ENCODE peak calls at places on chromosomes 16 and 17, in five cellular contexts. One of them, this sample, is unnamed.

GRCh38 chr17:10127819-10128375 is 70.5 kb downstream of the GAS7 start:
- DNase-seq in neural progenitor cell: peak; percentile 73
- DNase-seq in OCI-LY7: no peak
- DNase-seq in GM23248: peak; percentile 98
- DNase-seq in hepatocyte: peak; percentile 88
- DNase-seq in this sample: no peak

GRCh38 chr16:12340151-12340733 is 363.7 kb downstream of the SNX29 start:
- DNase-seq in GM23248: peak; percentile 85
- DNase-seq in OCI-LY7: peak; percentile 67
- DNase-seq in hepatocyte: peak; percentile 69
- DNase-seq in neural progenitor cell: peak; percentile 64
- DNase-seq in this sample: no peak

GRCh38 chr17:1180958-1181768 is 1.4 kb upstream of the ABR start:
- DNase-seq in OCI-LY7: peak; percentile 95
- DNase-seq in hepatocyte: no peak
- DNase-seq in GM23248: no peak
- DNase-seq in neural progenitor cell: peak; percentile 70
- DNase-seq in this sample: no peak

GRCh38 chr16:2768403-2769089 is 8.5 kb downstream of the ELOB start:
- DNase-seq in GM23248: no peak
- DNase-seq in hepatocyte: no peak
- DNase-seq in neural progenitor cell: no peak
- DNase-seq in OCI-LY7: no peak
- DNase-seq in this sample: no peak

GRCh38 chr16:1990336-1991134 is 765 bp downstream of the SYNGR3 start:
- DNase-seq in GM23248: no peak
- DNase-seq in neural progenitor cell: peak; percentile 86
- DNase-seq in OCI-LY7: peak; percentile 58
- DNase-seq in hepatocyte: peak; percentile 78
- DNase-seq in this sample: peak; percentile 82

GRCh38 chr16:87707097-87707496 is 58.7 kb downstream of the KLHDC4 start:
- DNase-seq in neural progenitor cell: peak; percentile 52
- DNase-seq in GM23248: no peak
- DNase-seq in OCI-LY7: no peak
- DNase-seq in hepatocyte: no peak
- DNase-seq in this sample: no peak

GRCh38 chr16:88968589-88969280 is 8.3 kb downstream of the CBFA2T3 start:
- DNase-seq in neural progenitor cell: no peak
- DNase-seq in hepatocyte: no peak
- DNase-seq in GM23248: no peak
- DNase-seq in OCI-LY7: peak; percentile 44
- DNase-seq in this sample: no peak

GRCh38 chr17:40071720-40072480 is 9.1 kb downstream of the THRA start:
- DNase-seq in OCI-LY7: no peak
- DNase-seq in hepatocyte: peak; percentile 72
- DNase-seq in neural progenitor cell: no peak
- DNase-seq in GM23248: peak; percentile 51
- DNase-seq in this sample: peak; percentile 79

GRCh38 chr17:79360196-79360595 is 250.7 kb downstream of the RBFOX3 start:
- DNase-seq in OCI-LY7: no peak
- DNase-seq in hepatocyte: no peak
- DNase-seq in GM23248: no peak
- DNase-seq in neural progenitor cell: no peak
- DNase-seq in this sample: no peak

GRCh38 chr16:85156869-85157268 is 44.6 kb upstream of the CIBAR2 start:
- DNase-seq in OCI-LY7: no peak
- DNase-seq in neural progenitor cell: no peak
- DNase-seq in GM23248: no peak
- DNase-seq in hepatocyte: no peak
- DNase-seq in this sample: no peak

GRCh38 chr17:7807206-7807605 is 26.8 kb upstream of the KDM6B start:
- DNase-seq in neural progenitor cell: no peak
- DNase-seq in GM23248: no peak
- DNase-seq in hepatocyte: no peak
- DNase-seq in OCI-LY7: no peak
- DNase-seq in this sample: no peak

GRCh38 chr16:67198238-67198734 is 645 bp upstream of the ELMO3 start:
- DNase-seq in hepatocyte: no peak
- DNase-seq in OCI-LY7: peak; percentile 35
- DNase-seq in neural progenitor cell: peak; percentile 53
- DNase-seq in GM23248: peak; percentile 65
- DNase-seq in this sample: peak; percentile 81

GRCh38 chr16:27579086-27579980 is 29.4 kb downstream of the KATNIP start:
- DNase-seq in hepatocyte: no peak
- DNase-seq in neural progenitor cell: no peak
- DNase-seq in GM23248: peak; percentile 6
- DNase-seq in OCI-LY7: no peak
- DNase-seq in this sample: no peak

GRCh38 chr17:50325906-50326305 is 20.0 kb upstream of the XYLT2 start:
- DNase-seq in OCI-LY7: no peak
- DNase-seq in neural progenitor cell: no peak
- DNase-seq in GM23248: no peak
- DNase-seq in hepatocyte: no peak
- DNase-seq in this sample: no peak

GRCh38 chr17:45346255-45347015 is 29.6 kb upstream of the MAP3K14 start:
- DNase-seq in OCI-LY7: no peak
- DNase-seq in GM23248: peak; percentile 58
- DNase-seq in neural progenitor cell: no peak
- DNase-seq in hepatocyte: no peak
- DNase-seq in this sample: no peak

GRCh38 chr17:65052585-65052984 is 4.0 kb downstream of the GNA13 start:
- DNase-seq in hepatocyte: no peak
- DNase-seq in GM23248: no peak
- DNase-seq in OCI-LY7: no peak
- DNase-seq in neural progenitor cell: no peak
- DNase-seq in this sample: no peak

GRCh38 chr16:74760007-74760767 is 14.4 kb downstream of the FA2H start:
- DNase-seq in GM23248: peak; percentile 39
- DNase-seq in OCI-LY7: no peak
- DNase-seq in hepatocyte: no peak
- DNase-seq in neural progenitor cell: no peak
- DNase-seq in this sample: no peak

GRCh38 chr17:15263206-15263579 is 1.9 kb downstream of the PMP22 start:
- DNase-seq in OCI-LY7: no peak
- DNase-seq in neural progenitor cell: peak; percentile 73
- DNase-seq in GM23248: peak; percentile 94
- DNase-seq in hepatocyte: peak; percentile 77
- DNase-seq in this sample: peak; percentile 72

GRCh38 chr16:88824256-88825077 is 12.7 kb upstream of the APRT start:
- DNase-seq in neural progenitor cell: no peak
- DNase-seq in OCI-LY7: no peak
- DNase-seq in GM23248: no peak
- DNase-seq in hepatocyte: no peak
- DNase-seq in this sample: no peak

GRCh38 chr17:78820841-78821240 is 19.8 kb downstream of the USP36 start:
- DNase-seq in hepatocyte: no peak
- DNase-seq in OCI-LY7: no peak
- DNase-seq in GM23248: no peak
- DNase-seq in neural progenitor cell: no peak
- DNase-seq in this sample: no peak

GRCh38 chr17:76018340-76018680 is 8.8 kb downstream of the EVPL start:
- DNase-seq in OCI-LY7: no peak
- DNase-seq in hepatocyte: no peak
- DNase-seq in neural progenitor cell: no peak
- DNase-seq in GM23248: no peak
- DNase-seq in this sample: peak; percentile 61

GRCh38 chr17:3904486-3904885 is 11.6 kb upstream of the CAMKK1 start:
- DNase-seq in OCI-LY7: no peak
- DNase-seq in GM23248: no peak
- DNase-seq in neural progenitor cell: no peak
- DNase-seq in hepatocyte: no peak
- DNase-seq in this sample: no peak

GRCh38 chr17:63545302-63545928 is 4.9 kb upstream of the DCAF7 start:
- DNase-seq in GM23248: no peak
- DNase-seq in neural progenitor cell: no peak
- DNase-seq in hepatocyte: peak; percentile 2
- DNase-seq in OCI-LY7: no peak
- DNase-seq in this sample: peak; percentile 27

GRCh38 chr17:57440522-57441269 is 184.4 kb downstream of the MSI2 start:
- DNase-seq in OCI-LY7: peak; percentile 66
- DNase-seq in GM23248: peak; percentile 78
- DNase-seq in hepatocyte: peak; percentile 78
- DNase-seq in neural progenitor cell: peak; percentile 81
- DNase-seq in this sample: peak; percentile 82

GRCh38 chr16:51041546-51041945 is 109.5 kb downstream of the SALL1 start:
- DNase-seq in hepatocyte: no peak
- DNase-seq in neural progenitor cell: no peak
- DNase-seq in OCI-LY7: no peak
- DNase-seq in GM23248: no peak
- DNase-seq in this sample: no peak

GRCh38 chr17:46013502-46014165 is 14.6 kb downstream of the STH start:
- DNase-seq in GM23248: peak; percentile 87
- DNase-seq in OCI-LY7: no peak
- DNase-seq in neural progenitor cell: peak; percentile 40
- DNase-seq in hepatocyte: no peak
- DNase-seq in this sample: peak; percentile 65

GRCh38 chr17:80082403-80083135 is 18.8 kb upstream of the GAA start:
- DNase-seq in OCI-LY7: peak; percentile 85
- DNase-seq in neural progenitor cell: peak; percentile 86
- DNase-seq in hepatocyte: peak; percentile 86
- DNase-seq in GM23248: peak; percentile 81
- DNase-seq in this sample: peak; percentile 94

GRCh38 chr16:17629936-17630335 is 159.2 kb upstream of the XYLT1 start:
- DNase-seq in GM23248: no peak
- DNase-seq in OCI-LY7: no peak
- DNase-seq in hepatocyte: no peak
- DNase-seq in neural progenitor cell: no peak
- DNase-seq in this sample: no peak

GRCh38 chr16:53743149-53743566 is 39.2 kb downstream of the FTO start:
- DNase-seq in neural progenitor cell: peak; percentile 51
- DNase-seq in OCI-LY7: peak; percentile 34
- DNase-seq in hepatocyte: peak; percentile 25
- DNase-seq in GM23248: peak; percentile 55
- DNase-seq in this sample: no peak

GRCh38 chr17:45391291-45391690 is 41.4 kb downstream of the ARHGAP27 start:
- DNase-seq in OCI-LY7: no peak
- DNase-seq in hepatocyte: no peak
- DNase-seq in neural progenitor cell: no peak
- DNase-seq in GM23248: no peak
- DNase-seq in this sample: no peak

GRCh38 chr17:37440424-37440823 is 33.7 kb downstream of the TADA2A start:
- DNase-seq in neural progenitor cell: no peak
- DNase-seq in hepatocyte: no peak
- DNase-seq in OCI-LY7: no peak
- DNase-seq in GM23248: no peak
- DNase-seq in this sample: no peak

GRCh38 chr16:64975821-64976220 is 146.0 kb downstream of the CDH11 start:
- DNase-seq in neural progenitor cell: no peak
- DNase-seq in OCI-LY7: no peak
- DNase-seq in hepatocyte: no peak
- DNase-seq in GM23248: peak; percentile 50
- DNase-seq in this sample: no peak

GRCh38 chr17:82603981-82604448 is 44.2 kb downstream of the WDR45B start:
- DNase-seq in hepatocyte: peak; percentile 49
- DNase-seq in GM23248: no peak
- DNase-seq in OCI-LY7: no peak
- DNase-seq in neural progenitor cell: no peak
- DNase-seq in this sample: peak; percentile 37

GRCh38 chr17:67891481-67892119 is 66.3 kb downstream of the BPTF start:
- DNase-seq in OCI-LY7: no peak
- DNase-seq in hepatocyte: peak; percentile 53
- DNase-seq in GM23248: peak; percentile 86
- DNase-seq in neural progenitor cell: peak; percentile 4
- DNase-seq in this sample: peak; percentile 67

GRCh38 chr16:86519649-86520316 is 9.5 kb downstream of the FOXF1 start:
- DNase-seq in hepatocyte: peak; percentile 86
- DNase-seq in neural progenitor cell: peak; percentile 88
- DNase-seq in OCI-LY7: peak; percentile 62
- DNase-seq in GM23248: peak; percentile 72
- DNase-seq in this sample: peak; percentile 82

GRCh38 chr16:60642956-60643355 is 1393.3 kb downstream of the CDH8 start:
- DNase-seq in OCI-LY7: no peak
- DNase-seq in hepatocyte: no peak
- DNase-seq in GM23248: peak; percentile 1
- DNase-seq in neural progenitor cell: no peak
- DNase-seq in this sample: no peak

GRCh38 chr17:78862073-78863023 is 21.7 kb upstream of the USP36 start:
- DNase-seq in OCI-LY7: no peak
- DNase-seq in GM23248: peak; percentile 99
- DNase-seq in hepatocyte: peak; percentile 68
- DNase-seq in neural progenitor cell: no peak
- DNase-seq in this sample: no peak

GRCh38 chr17:16286947-16287562 is 66.2 kb downstream of the CENPV start:
- DNase-seq in OCI-LY7: peak; percentile 50
- DNase-seq in GM23248: peak; percentile 15
- DNase-seq in hepatocyte: no peak
- DNase-seq in neural progenitor cell: no peak
- DNase-seq in this sample: no peak
- TF ChIP-seq EZH2phosphoT487 in OCI-LY7: no peak
- TF ChIP-seq EZH2phosphoT487 in GM23248: no peak
- TF ChIP-seq EZH2phosphoT487 in hepatocyte: no peak
- TF ChIP-seq EZH2phosphoT487 in neural progenitor cell: no peak
- TF ChIP-seq EZH2phosphoT487 in this sample: no peak

GRCh38 chr16:15967223-15967546 is 17.8 kb downstream of the ABCC1 start:
- DNase-seq in OCI-LY7: no peak
- DNase-seq in neural progenitor cell: no peak
- DNase-seq in GM23248: peak; percentile 40
- DNase-seq in hepatocyte: no peak
- DNase-seq in this sample: no peak
- H3K4me2 ChIP-seq in OCI-LY7: no peak overlapping the region
- H3K4me2 ChIP-seq in neural progenitor cell: no peak overlapping the region
- H3K4me2 ChIP-seq in GM23248: peak overlapping the region; percentile 15
- H3K4me2 ChIP-seq in hepatocyte: no peak overlapping the region
- H3K4me2 ChIP-seq in this sample: peak overlapping the region; percentile 70

DNA sequence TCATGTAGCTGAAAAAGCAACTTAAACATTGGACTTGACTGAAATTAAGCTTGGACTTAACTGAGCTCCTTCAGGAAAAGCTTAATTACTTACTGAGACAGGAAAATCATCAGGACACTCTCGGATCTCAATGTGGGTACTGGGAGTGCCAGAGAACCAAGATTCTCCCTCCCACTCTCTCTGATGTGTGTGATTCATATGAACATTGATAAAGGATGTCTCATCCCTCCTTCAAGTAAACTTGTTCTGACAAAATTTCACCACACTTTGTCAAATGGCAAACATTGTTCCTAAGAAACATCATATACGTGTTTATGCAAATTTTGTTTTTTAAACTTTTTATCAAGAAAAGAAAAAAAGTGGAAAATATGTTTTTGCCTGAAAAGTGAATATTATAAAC is 4.1 kb upstream of the SLFN5 start:
- DNase-seq in GM23248: peak; percentile 89
- DNase-seq in neural progenitor cell: no peak
- DNase-seq in hepatocyte: no peak
- DNase-seq in OCI-LY7: no peak
- DNase-seq in this sample: no peak
- TF ChIP-seq EZH2phosphoT487 in GM23248: no peak
- TF ChIP-seq EZH2phosphoT487 in neural progenitor cell: no peak
- TF ChIP-seq EZH2phosphoT487 in hepatocyte: no peak
- TF ChIP-seq EZH2phosphoT487 in OCI-LY7: no peak
- TF ChIP-seq EZH2phosphoT487 in this sample: no peak

DNA sequence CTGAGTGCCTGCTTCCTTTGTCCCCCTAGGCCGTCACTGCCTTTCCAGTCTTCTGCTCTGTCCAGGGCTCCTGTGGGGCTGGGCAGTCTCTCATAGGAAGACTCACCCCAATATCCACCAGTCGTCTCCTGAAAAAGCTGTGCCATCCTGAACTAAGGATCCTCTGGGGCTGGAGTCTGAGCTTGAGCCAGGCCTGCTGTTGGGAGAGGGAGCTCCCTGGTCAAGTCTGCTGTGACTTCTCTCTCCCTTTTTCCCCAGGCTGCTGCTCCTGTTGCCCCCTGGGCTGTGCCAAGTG is 973 bp downstream of the MT1H start:
- DNase-seq in neural progenitor cell: no peak
- DNase-seq in OCI-LY7: no peak
- DNase-seq in GM23248: no peak
- DNase-seq in hepatocyte: no peak
- DNase-seq in this sample: no peak
- H3K4me2 ChIP-seq in neural progenitor cell: no peak overlapping the region
- H3K4me2 ChIP-seq in OCI-LY7: no peak overlapping the region
- H3K4me2 ChIP-seq in GM23248: no peak overlapping the region
- H3K4me2 ChIP-seq in hepatocyte: no peak overlapping the region
- H3K4me2 ChIP-seq in this sample: no peak overlapping the region